ENCODE peak calls at places on chromosomes 13 and 19, in six cellular contexts. C is neuronal stem cell, S is bronchial epithelial cell, K is tibial nerve, T is iris pigment epithelial cell, O is glomerular endothelial cell. X is an unnamed sample.

GRCh38 chr19:22919946-22920345 is 83.0 kb downstream of the ZNF728 start:
- DNase-seq in C (no peak), S (no peak), K (no peak), T (no peak), O (no peak), X (no peak)

GRCh38 chr19:8367327-8368001 is 3.5 kb downstream of the ANGPTL4 start:
- DNase-seq in C (peak), S (peak), K (peak), T (peak), O (no peak), X (peak)

GRCh38 chr13:48410199-48410598 is 2.7 kb downstream of the LPAR6 start:
- DNase-seq in C (no peak), S (peak), K (no peak), T (no peak), O (no peak), X (no peak)

GRCh38 chr19:2329162-2329505 is 650 bp downstream of the SPPL2B start:
- DNase-seq in C (no peak), S (no peak), K (no peak), T (no peak), O (no peak), X (no peak)

GRCh38 chr19:31105761-31106160 is 243.5 kb downstream of the TSHZ3 start:
- DNase-seq in C (no peak), S (no peak), K (no peak), T (no peak), O (no peak), X (no peak)

GRCh38 chr19:56253737-56254136 is 18.8 kb upstream of the EDDM13 start:
- DNase-seq in C (no peak), S (peak), K (no peak), T (peak), O (peak), X (no peak)

GRCh38 chr13:114152285-114152645 is 19.8 kb upstream of the RASA3 start:
- DNase-seq in C (no peak), S (no peak), K (no peak), T (no peak), O (no peak), X (no peak)

GRCh38 chr13:61779456-61779855 is 363.8 kb upstream of the PCDH20 start:
- DNase-seq in C (no peak), S (no peak), K (no peak), T (no peak), O (no peak), X (no peak)

GRCh38 chr19:18995804-18996241 is 37.5 kb downstream of the SUGP2 start:
- DNase-seq in C (peak), S (peak), K (no peak), T (peak), O (no peak), X (no peak)